ENCODE peak calls at places on chromosomes 6 and 20, in six cellular contexts. One of them, this sample, is unnamed.

GRCh38 chr6:5335020-5335419 is 73.7 kb downstream of the FARS2 start:
- DNase-seq in activated B cell treated with CpG ODN at 0.5 μM for 24 hours: no peak
- DNase-seq in stimulated activated CD8-positive, alpha-beta memory T cell treated with anti-CD3 and anti-CD28 coated beads, Interleukin-2, amount 100 ng/mL, for 1 hour: no peak
- DNase-seq in heart right ventricle: no peak
- DNase-seq in ELF-1: no peak
- DNase-seq in HEK293T: no peak
- DNase-seq in this sample: no peak

GRCh38 chr6:154479388-154480143 is 30.9 kb downstream of the CNKSR3 start:
- DNase-seq in heart right ventricle: no peak
- DNase-seq in activated B cell treated with CpG ODN at 0.5 μM for 24 hours: no peak
- DNase-seq in stimulated activated CD8-positive, alpha-beta memory T cell treated with anti-CD3 and anti-CD28 coated beads, Interleukin-2, amount 100 ng/mL, for 1 hour: no peak
- DNase-seq in ELF-1: no peak
- DNase-seq in HEK293T: no peak
- DNase-seq in this sample: peak

GRCh38 chr6:21666788-21667681 is 73.5 kb downstream of the SOX4 start:
- DNase-seq in HEK293T: no peak
- DNase-seq in ELF-1: peak
- DNase-seq in heart right ventricle: peak
- DNase-seq in stimulated activated CD8-positive, alpha-beta memory T cell treated with anti-CD3 and anti-CD28 coated beads, Interleukin-2, amount 100 ng/mL, for 1 hour: no peak
- DNase-seq in activated B cell treated with CpG ODN at 0.5 μM for 24 hours: no peak
- DNase-seq in this sample: no peak

GRCh38 chr6:45864651-45865050 is 151.0 kb downstream of the CLIC5 start:
- DNase-seq in stimulated activated CD8-positive, alpha-beta memory T cell treated with anti-CD3 and anti-CD28 coated beads, Interleukin-2, amount 100 ng/mL, for 1 hour: no peak
- DNase-seq in HEK293T: no peak
- DNase-seq in heart right ventricle: no peak
- DNase-seq in ELF-1: peak
- DNase-seq in activated B cell treated with CpG ODN at 0.5 μM for 24 hours: no peak
- DNase-seq in this sample: no peak

GRCh38 chr6:47376930-47377329 is 67.2 kb upstream of the TNFRSF21 start:
- DNase-seq in HEK293T: no peak
- DNase-seq in ELF-1: no peak
- DNase-seq in stimulated activated CD8-positive, alpha-beta memory T cell treated with anti-CD3 and anti-CD28 coated beads, Interleukin-2, amount 100 ng/mL, for 1 hour: no peak
- DNase-seq in activated B cell treated with CpG ODN at 0.5 μM for 24 hours: no peak
- DNase-seq in heart right ventricle: no peak
- DNase-seq in this sample: no peak

GRCh38 chr6:113178349-113178748 is 678.8 kb upstream of the MARCKS start:
- DNase-seq in activated B cell treated with CpG ODN at 0.5 μM for 24 hours: no peak
- DNase-seq in stimulated activated CD8-positive, alpha-beta memory T cell treated with anti-CD3 and anti-CD28 coated beads, Interleukin-2, amount 100 ng/mL, for 1 hour: no peak
- DNase-seq in ELF-1: no peak
- DNase-seq in HEK293T: no peak
- DNase-seq in heart right ventricle: no peak
- DNase-seq in this sample: no peak

GRCh38 chr20:38730167-38730988 is 6.1 kb downstream of the SLC32A1 start:
- DNase-seq in heart right ventricle: no peak
- DNase-seq in ELF-1: peak
- DNase-seq in activated B cell treated with CpG ODN at 0.5 μM for 24 hours: no peak
- DNase-seq in stimulated activated CD8-positive, alpha-beta memory T cell treated with anti-CD3 and anti-CD28 coated beads, Interleukin-2, amount 100 ng/mL, for 1 hour: no peak
- DNase-seq in HEK293T: no peak
- DNase-seq in this sample: no peak

GRCh38 chr20:19726126-19726525 is 31.9 kb upstream of the RIN2 start:
- DNase-seq in ELF-1: no peak
- DNase-seq in HEK293T: no peak
- DNase-seq in heart right ventricle: no peak
- DNase-seq in activated B cell treated with CpG ODN at 0.5 μM for 24 hours: no peak
- DNase-seq in stimulated activated CD8-positive, alpha-beta memory T cell treated with anti-CD3 and anti-CD28 coated beads, Interleukin-2, amount 100 ng/mL, for 1 hour: no peak
- DNase-seq in this sample: peak

GRCh38 chr20:33068251-33068939 is 11.0 kb upstream of the BPIFB4 start:
- DNase-seq in ELF-1: no peak
- DNase-seq in activated B cell treated with CpG ODN at 0.5 μM for 24 hours: no peak
- DNase-seq in stimulated activated CD8-positive, alpha-beta memory T cell treated with anti-CD3 and anti-CD28 coated beads, Interleukin-2, amount 100 ng/mL, for 1 hour: no peak
- DNase-seq in HEK293T: no peak
- DNase-seq in heart right ventricle: no peak
- DNase-seq in this sample: no peak

GRCh38 chr6:27679308-27679967 is 206.5 kb upstream of the ZNF184 start:
- DNase-seq in ELF-1: peak
- DNase-seq in stimulated activated CD8-positive, alpha-beta memory T cell treated with anti-CD3 and anti-CD28 coated beads, Interleukin-2, amount 100 ng/mL, for 1 hour: no peak
- DNase-seq in activated B cell treated with CpG ODN at 0.5 μM for 24 hours: no peak
- DNase-seq in heart right ventricle: no peak
- DNase-seq in HEK293T: no peak
- DNase-seq in this sample: no peak

GRCh38 chr6:111478064-111478476 is 4.9 kb downstream of the REV3L start:
- DNase-seq in HEK293T: no peak
- DNase-seq in heart right ventricle: no peak
- DNase-seq in activated B cell treated with CpG ODN at 0.5 μM for 24 hours: no peak
- DNase-seq in stimulated activated CD8-positive, alpha-beta memory T cell treated with anti-CD3 and anti-CD28 coated beads, Interleukin-2, amount 100 ng/mL, for 1 hour: no peak
- DNase-seq in ELF-1: no peak
- DNase-seq in this sample: peak

GRCh38 chr6:168418151-168418551 is 22.8 kb upstream of the SMOC2 start:
- DNase-seq in ELF-1: no peak
- DNase-seq in heart right ventricle: no peak
- DNase-seq in HEK293T: no peak
- DNase-seq in activated B cell treated with CpG ODN at 0.5 μM for 24 hours: no peak
- DNase-seq in stimulated activated CD8-positive, alpha-beta memory T cell treated with anti-CD3 and anti-CD28 coated beads, Interleukin-2, amount 100 ng/mL, for 1 hour: no peak
- DNase-seq in this sample: no peak

GRCh38 chr6:69622924-69623323 is 173.9 kb downstream of the LMBRD1 start:
- DNase-seq in activated B cell treated with CpG ODN at 0.5 μM for 24 hours: no peak
- DNase-seq in ELF-1: no peak
- DNase-seq in HEK293T: no peak
- DNase-seq in heart right ventricle: no peak
- DNase-seq in stimulated activated CD8-positive, alpha-beta memory T cell treated with anti-CD3 and anti-CD28 coated beads, Interleukin-2, amount 100 ng/mL, for 1 hour: no peak
- DNase-seq in this sample: no peak

GRCh38 chr6:53240763-53241162 is 92.1 kb upstream of the GCM1 start:
- DNase-seq in heart right ventricle: no peak
- DNase-seq in stimulated activated CD8-positive, alpha-beta memory T cell treated with anti-CD3 and anti-CD28 coated beads, Interleukin-2, amount 100 ng/mL, for 1 hour: no peak
- DNase-seq in HEK293T: no peak
- DNase-seq in ELF-1: no peak
- DNase-seq in activated B cell treated with CpG ODN at 0.5 μM for 24 hours: no peak
- DNase-seq in this sample: no peak

GRCh38 chr6:36604090-36605060 is 10.2 kb downstream of the SRSF3 start:
- DNase-seq in heart right ventricle: no peak
- DNase-seq in activated B cell treated with CpG ODN at 0.5 μM for 24 hours: no peak
- DNase-seq in ELF-1: no peak
- DNase-seq in stimulated activated CD8-positive, alpha-beta memory T cell treated with anti-CD3 and anti-CD28 coated beads, Interleukin-2, amount 100 ng/mL, for 1 hour: no peak
- DNase-seq in HEK293T: no peak
- DNase-seq in this sample: no peak